ENCODE peak calls at places on chromosomes 5 and 9, in six cellular contexts. One of them, this sample, is unnamed. For H3K9me3, the result is how much of the 10 kb centered on the place peaks cover.

GRCh38 chr9:4964540-4964939 is 20.5 kb upstream of the JAK2 start:
- DNase-seq in effector memory CD4-positive, alpha-beta T cell: no peak
- DNase-seq in ascending aorta: no peak
- DNase-seq in CD8-positive, alpha-beta T cell: no peak
- DNase-seq in AG04450: no peak
- DNase-seq in heart left ventricle: no peak
- DNase-seq in this sample: no peak

GRCh38 chr5:143176048-143176447 is 227.4 kb downstream of the NR3C1 start:
- DNase-seq in effector memory CD4-positive, alpha-beta T cell: no peak
- DNase-seq in ascending aorta: no peak
- DNase-seq in CD8-positive, alpha-beta T cell: no peak
- DNase-seq in AG04450: no peak
- DNase-seq in heart left ventricle: no peak
- DNase-seq in this sample: no peak

GRCh38 chr9:111752455-111752854 is 42.3 kb downstream of the SHOC1 start:
- DNase-seq in effector memory CD4-positive, alpha-beta T cell: no peak
- DNase-seq in ascending aorta: no peak
- DNase-seq in CD8-positive, alpha-beta T cell: no peak
- DNase-seq in AG04450: no peak
- DNase-seq in heart left ventricle: no peak
- DNase-seq in this sample: no peak

GRCh38 chr9:129131300-129132145 is 20.3 kb downstream of the PTPA start:
- DNase-seq in effector memory CD4-positive, alpha-beta T cell: peak
- DNase-seq in ascending aorta: peak
- DNase-seq in CD8-positive, alpha-beta T cell: peak
- DNase-seq in AG04450: no peak
- DNase-seq in heart left ventricle: peak
- DNase-seq in this sample: peak

GRCh38 chr5:80516826-80517225 is 28.9 kb downstream of the FAM151B start:
- DNase-seq in effector memory CD4-positive, alpha-beta T cell: no peak
- DNase-seq in ascending aorta: no peak
- DNase-seq in CD8-positive, alpha-beta T cell: no peak
- DNase-seq in AG04450: peak
- DNase-seq in heart left ventricle: no peak
- DNase-seq in this sample: no peak

GRCh38 chr9:69885474-69885929 is 64.9 kb downstream of the CFAP95 start:
- DNase-seq in effector memory CD4-positive, alpha-beta T cell: no peak
- DNase-seq in ascending aorta: no peak
- DNase-seq in CD8-positive, alpha-beta T cell: no peak
- DNase-seq in AG04450: no peak
- DNase-seq in heart left ventricle: no peak
- DNase-seq in this sample: no peak

GRCh38 chr5:116561658-116562057 is 13.0 kb downstream of the SEMA6A start:
- DNase-seq in effector memory CD4-positive, alpha-beta T cell: no peak
- DNase-seq in ascending aorta: no peak
- DNase-seq in CD8-positive, alpha-beta T cell: no peak
- DNase-seq in AG04450: no peak
- DNase-seq in heart left ventricle: no peak
- DNase-seq in this sample: no peak

GRCh38 chr5:172766287-172767104 is 4.5 kb downstream of the DUSP1 start:
- DNase-seq in effector memory CD4-positive, alpha-beta T cell: peak
- DNase-seq in ascending aorta: peak
- DNase-seq in CD8-positive, alpha-beta T cell: no peak
- DNase-seq in AG04450: no peak
- DNase-seq in heart left ventricle: peak
- DNase-seq in this sample: peak

GRCh38 chr9:131624636-131625241 is 79.4 kb downstream of the PRRT1B start:
- DNase-seq in effector memory CD4-positive, alpha-beta T cell: no peak
- DNase-seq in ascending aorta: no peak
- DNase-seq in CD8-positive, alpha-beta T cell: no peak
- DNase-seq in AG04450: no peak
- DNase-seq in heart left ventricle: peak
- DNase-seq in this sample: no peak

GRCh38 chr9:89096807-89097206 is 81.8 kb downstream of the SHC3 start:
- DNase-seq in effector memory CD4-positive, alpha-beta T cell: no peak
- DNase-seq in ascending aorta: no peak
- DNase-seq in CD8-positive, alpha-beta T cell: no peak
- DNase-seq in AG04450: no peak
- DNase-seq in heart left ventricle: no peak
- DNase-seq in this sample: no peak

GRCh38 chr5:125550237-125550636 is 803.8 kb upstream of the ZNF608 start:
- DNase-seq in effector memory CD4-positive, alpha-beta T cell: no peak
- DNase-seq in ascending aorta: no peak
- DNase-seq in CD8-positive, alpha-beta T cell: no peak
- DNase-seq in AG04450: no peak
- DNase-seq in heart left ventricle: peak
- DNase-seq in this sample: no peak

GRCh38 chr5:42605490-42605889 is 151.1 kb upstream of the CCDC152 start:
- DNase-seq in effector memory CD4-positive, alpha-beta T cell: no peak
- DNase-seq in ascending aorta: no peak
- DNase-seq in CD8-positive, alpha-beta T cell: no peak
- DNase-seq in AG04450: no peak
- DNase-seq in heart left ventricle: no peak
- DNase-seq in this sample: no peak

GRCh38 chr9:23820731-23821399 is 5.2 kb downstream of the ELAVL2 start:
- DNase-seq in effector memory CD4-positive, alpha-beta T cell: no peak
- DNase-seq in ascending aorta: no peak
- DNase-seq in CD8-positive, alpha-beta T cell: no peak
- DNase-seq in AG04450: no peak
- DNase-seq in heart left ventricle: no peak
- DNase-seq in this sample: no peak

GRCh38 chr9:36864491-36865410 is 169.3 kb downstream of the PAX5 start:
- DNase-seq in effector memory CD4-positive, alpha-beta T cell: no peak
- DNase-seq in ascending aorta: no peak
- DNase-seq in CD8-positive, alpha-beta T cell: no peak
- DNase-seq in AG04450: no peak
- DNase-seq in heart left ventricle: no peak
- DNase-seq in this sample: no peak

GRCh38 chr5:54959673-54960418 is 25.5 kb downstream of the ESM1 start:
- DNase-seq in effector memory CD4-positive, alpha-beta T cell: no peak
- DNase-seq in ascending aorta: no peak
- DNase-seq in CD8-positive, alpha-beta T cell: no peak
- DNase-seq in AG04450: no peak
- DNase-seq in heart left ventricle: no peak
- DNase-seq in this sample: no peak

GRCh38 chr9:82255533-82255932 is 267.0 kb downstream of the SPATA31D1 start:
- DNase-seq in effector memory CD4-positive, alpha-beta T cell: no peak
- DNase-seq in ascending aorta: no peak
- DNase-seq in CD8-positive, alpha-beta T cell: no peak
- DNase-seq in AG04450: no peak
- DNase-seq in heart left ventricle: no peak
- DNase-seq in this sample: no peak

GRCh38 chr5:172115541-172115982 is 72.5 kb downstream of the STK10 start:
- DNase-seq in effector memory CD4-positive, alpha-beta T cell: no peak
- DNase-seq in ascending aorta: no peak
- DNase-seq in CD8-positive, alpha-beta T cell: no peak
- DNase-seq in AG04450: no peak
- DNase-seq in heart left ventricle: no peak
- DNase-seq in this sample: no peak

GRCh38 chr9:127916665-127917581 is at the start of gene ST6GALNAC4:
- DNase-seq in effector memory CD4-positive, alpha-beta T cell: peak
- DNase-seq in ascending aorta: peak
- DNase-seq in CD8-positive, alpha-beta T cell: peak
- DNase-seq in AG04450: peak
- DNase-seq in heart left ventricle: peak
- DNase-seq in this sample: peak

GRCh38 chr5:133912951-133913350 is 55.5 kb downstream of the C5orf15 start:
- DNase-seq in effector memory CD4-positive, alpha-beta T cell: no peak
- DNase-seq in ascending aorta: no peak
- DNase-seq in CD8-positive, alpha-beta T cell: no peak
- DNase-seq in AG04450: no peak
- DNase-seq in heart left ventricle: no peak
- DNase-seq in this sample: no peak

GRCh38 chr9:138038244-138038671 is 160.7 kb downstream of the CACNA1B start:
- DNase-seq in effector memory CD4-positive, alpha-beta T cell: no peak
- DNase-seq in ascending aorta: peak
- DNase-seq in CD8-positive, alpha-beta T cell: no peak
- DNase-seq in AG04450: no peak
- DNase-seq in heart left ventricle: peak
- DNase-seq in this sample: no peak

GRCh38 chr9:138042146-138042545 is 164.6 kb downstream of the CACNA1B start:
- DNase-seq in effector memory CD4-positive, alpha-beta T cell: no peak
- DNase-seq in ascending aorta: no peak
- DNase-seq in CD8-positive, alpha-beta T cell: no peak
- DNase-seq in AG04450: no peak
- DNase-seq in heart left ventricle: no peak
- DNase-seq in this sample: no peak

GRCh38 chr9:138040446-138041430 is 163.2 kb downstream of the CACNA1B start:
- DNase-seq in effector memory CD4-positive, alpha-beta T cell: no peak
- DNase-seq in ascending aorta: peak
- DNase-seq in CD8-positive, alpha-beta T cell: no peak
- DNase-seq in AG04450: no peak
- DNase-seq in heart left ventricle: no peak
- DNase-seq in this sample: no peak

GRCh38 chr9:138033950-138034349 is 156.4 kb downstream of the CACNA1B start:
- DNase-seq in effector memory CD4-positive, alpha-beta T cell: no peak
- DNase-seq in ascending aorta: no peak
- DNase-seq in CD8-positive, alpha-beta T cell: no peak
- DNase-seq in AG04450: no peak
- DNase-seq in heart left ventricle: no peak
- DNase-seq in this sample: no peak

DNA sequence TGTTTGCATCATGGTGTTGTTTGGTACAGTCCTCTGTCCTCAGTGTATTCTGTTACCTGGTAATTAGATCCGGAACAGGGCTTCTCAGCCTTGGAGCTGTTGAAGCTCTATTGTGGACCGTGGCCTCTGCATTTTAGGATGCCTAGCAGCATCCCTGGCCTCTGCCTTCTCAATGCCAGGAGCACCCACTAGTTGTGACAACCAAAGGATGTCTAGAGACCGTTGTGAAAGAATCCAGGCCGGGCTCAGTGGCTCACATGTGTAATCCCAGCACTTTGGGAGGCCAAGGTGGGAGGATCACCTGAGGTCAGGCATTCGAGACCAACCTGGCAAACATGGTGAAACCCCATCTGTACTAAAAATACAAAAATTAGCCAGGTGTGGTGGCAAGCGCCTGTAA is 159.6 kb downstream of the CACNA1B start:
- DNase-seq in effector memory CD4-positive, alpha-beta T cell: no peak
- DNase-seq in ascending aorta: no peak
- DNase-seq in CD8-positive, alpha-beta T cell: no peak
- DNase-seq in AG04450: no peak
- DNase-seq in heart left ventricle: no peak
- DNase-seq in this sample: no peak
- H3K9me3 ChIP-seq in effector memory CD4-positive, alpha-beta T cell: under half
- H3K9me3 ChIP-seq in ascending aorta: under half
- H3K9me3 ChIP-seq in CD8-positive, alpha-beta T cell: under half
- H3K9me3 ChIP-seq in AG04450: under half
- H3K9me3 ChIP-seq in heart left ventricle: under half
- H3K9me3 ChIP-seq in this sample: under half

GRCh38 chr5:65970481-65971367 is 44.3 kb downstream of the ERBIN start:
- DNase-seq in effector memory CD4-positive, alpha-beta T cell: no peak
- DNase-seq in ascending aorta: no peak
- DNase-seq in CD8-positive, alpha-beta T cell: no peak
- DNase-seq in AG04450: no peak
- DNase-seq in heart left ventricle: no peak
- DNase-seq in this sample: no peak

GRCh38 chr5:65967288-65968066 is 41.1 kb downstream of the ERBIN start:
- DNase-seq in effector memory CD4-positive, alpha-beta T cell: no peak
- DNase-seq in ascending aorta: no peak
- DNase-seq in CD8-positive, alpha-beta T cell: no peak
- DNase-seq in AG04450: no peak
- DNase-seq in heart left ventricle: no peak
- DNase-seq in this sample: no peak

GRCh38 chr5:65971643-65972042 is 45.3 kb downstream of the ERBIN start:
- DNase-seq in effector memory CD4-positive, alpha-beta T cell: no peak
- DNase-seq in ascending aorta: no peak
- DNase-seq in CD8-positive, alpha-beta T cell: no peak
- DNase-seq in AG04450: no peak
- DNase-seq in heart left ventricle: no peak
- DNase-seq in this sample: no peak

GRCh38 chr5:65969539-65970393 is 43.4 kb downstream of the ERBIN start:
- DNase-seq in effector memory CD4-positive, alpha-beta T cell: no peak
- DNase-seq in ascending aorta: no peak
- DNase-seq in CD8-positive, alpha-beta T cell: no peak
- DNase-seq in AG04450: no peak
- DNase-seq in heart left ventricle: no peak
- DNase-seq in this sample: no peak
- H3K9me3 ChIP-seq in effector memory CD4-positive, alpha-beta T cell: under half
- H3K9me3 ChIP-seq in ascending aorta: under half
- H3K9me3 ChIP-seq in CD8-positive, alpha-beta T cell: under half
- H3K9me3 ChIP-seq in AG04450: under half
- H3K9me3 ChIP-seq in heart left ventricle: under half
- H3K9me3 ChIP-seq in this sample: under half

DNA sequence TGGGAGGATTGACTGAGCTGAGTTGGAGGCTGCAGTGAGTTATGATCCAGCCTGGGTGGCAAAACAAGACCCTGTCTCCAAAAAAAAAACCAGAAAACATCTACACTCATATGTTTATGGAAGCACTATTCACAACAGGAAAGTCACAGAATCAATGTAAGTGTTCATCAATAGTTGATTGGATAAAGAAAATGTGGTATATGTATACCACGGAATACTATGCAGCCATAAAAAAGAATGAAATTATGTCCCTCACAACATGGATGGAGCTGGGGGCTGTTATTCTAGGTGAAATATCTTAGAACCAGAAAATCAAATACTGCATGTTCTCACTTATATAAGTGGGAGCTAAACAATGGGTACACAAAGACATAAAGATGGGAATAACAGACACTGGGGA is 2.8 kb upstream of the SLC25A2 start:
- DNase-seq in effector memory CD4-positive, alpha-beta T cell: no peak
- DNase-seq in ascending aorta: no peak
- DNase-seq in CD8-positive, alpha-beta T cell: no peak
- DNase-seq in AG04450: no peak
- DNase-seq in heart left ventricle: no peak
- DNase-seq in this sample: no peak
- H3K9me3 ChIP-seq in effector memory CD4-positive, alpha-beta T cell: under half
- H3K9me3 ChIP-seq in ascending aorta: half or more
- H3K9me3 ChIP-seq in CD8-positive, alpha-beta T cell: under half
- H3K9me3 ChIP-seq in AG04450: under half
- H3K9me3 ChIP-seq in heart left ventricle: under half
- H3K9me3 ChIP-seq in this sample: under half

DNA sequence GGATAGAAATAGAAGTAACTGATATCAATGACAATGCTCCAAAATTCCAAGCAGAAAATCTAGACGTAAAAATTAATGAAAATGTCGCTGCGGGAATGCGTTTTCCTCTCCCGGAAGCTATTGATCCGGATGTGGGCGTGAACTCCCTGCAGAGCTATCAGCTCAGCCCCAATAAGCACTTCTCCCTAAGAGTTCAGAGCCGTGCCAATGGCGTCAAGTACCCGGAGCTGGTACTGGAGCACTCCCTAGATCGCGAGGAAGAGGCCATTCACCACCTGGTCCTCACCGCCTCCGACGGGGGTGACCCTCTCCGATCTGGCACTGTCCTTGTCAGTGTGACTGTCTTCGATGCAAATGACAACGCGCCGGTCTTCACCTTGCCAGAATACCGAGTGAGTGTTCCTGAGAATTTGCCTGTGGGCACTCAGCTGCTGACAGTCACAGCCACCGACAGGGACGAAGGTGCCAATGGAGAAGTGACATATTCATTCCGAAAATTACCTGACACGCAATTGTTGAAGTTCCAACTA is 818 bp downstream of the PCDHGA10 start:
- DNase-seq in effector memory CD4-positive, alpha-beta T cell: no peak
- DNase-seq in ascending aorta: no peak
- DNase-seq in CD8-positive, alpha-beta T cell: no peak
- DNase-seq in AG04450: no peak
- DNase-seq in heart left ventricle: no peak
- DNase-seq in this sample: no peak
- H3K9me3 ChIP-seq in effector memory CD4-positive, alpha-beta T cell: under half
- H3K9me3 ChIP-seq in ascending aorta: half or more
- H3K9me3 ChIP-seq in CD8-positive, alpha-beta T cell: under half
- H3K9me3 ChIP-seq in AG04450: half or more
- H3K9me3 ChIP-seq in heart left ventricle: under half
- H3K9me3 ChIP-seq in this sample: under half

GRCh38 chr5:71794061-71794695 is 75.1 kb downstream of the CARTPT start:
- DNase-seq in effector memory CD4-positive, alpha-beta T cell: no peak
- DNase-seq in ascending aorta: no peak
- DNase-seq in CD8-positive, alpha-beta T cell: no peak
- DNase-seq in AG04450: no peak
- DNase-seq in heart left ventricle: no peak
- DNase-seq in this sample: no peak
- H3K9me3 ChIP-seq in effector memory CD4-positive, alpha-beta T cell: under half
- H3K9me3 ChIP-seq in ascending aorta: under half
- H3K9me3 ChIP-seq in CD8-positive, alpha-beta T cell: under half
- H3K9me3 ChIP-seq in AG04450: under half
- H3K9me3 ChIP-seq in heart left ventricle: under half
- H3K9me3 ChIP-seq in this sample: under half

This sample was measured in T-helper 17 cell.